ENCODE peak calls at places on chromosomes 6 and 20, in six cellular contexts. R, J, Y, M, C and S are unnamed samples.

GRCh38 chr6:65937982-65938381 is 231.0 kb upstream of the EYS start:
- DNase-seq in R (peak), J (no peak), Y (peak), M (no peak), C (no peak), S (no peak)

GRCh38 chr20:53938739-53939138 is 131.7 kb downstream of the BCAS1 start:
- DNase-seq in R (no peak), J (peak), Y (no peak), M (no peak), C (no peak), S (no peak)

GRCh38 chr20:63706027-63706695 is 1.6 kb downstream of the ARFRP1 start:
- DNase-seq in R (no peak), J (no peak), Y (no peak), M (no peak), C (no peak), S (no peak)

GRCh38 chr6:15628499-15629131 is 34.2 kb downstream of the DTNBP1 start:
- DNase-seq in R (peak), J (no peak), Y (no peak), M (peak), C (peak), S (no peak)

GRCh38 chr6:20916081-20916480 is 381.8 kb downstream of the CDKAL1 start:
- DNase-seq in R (peak), J (no peak), Y (peak), M (no peak), C (peak), S (no peak)

GRCh38 chr6:167759206-167759605 is 67.5 kb upstream of the AFDN start:
- DNase-seq in R (no peak), J (no peak), Y (no peak), M (no peak), C (no peak), S (no peak)

GRCh38 chr6:166441641-166442078 is 58.9 kb upstream of the MPC1 start:
- DNase-seq in R (no peak), J (no peak), Y (no peak), M (no peak), C (no peak), S (no peak)

GRCh38 chr6:127855542-127856159 is 45.2 kb downstream of the THEMIS start:
- DNase-seq in R (no peak), J (no peak), Y (peak), M (peak), C (peak), S (peak)

GRCh38 chr6:56024931-56025330 is 149.5 kb upstream of the BMP5 start:
- DNase-seq in R (no peak), J (no peak), Y (no peak), M (no peak), C (no peak), S (no peak)

GRCh38 chr6:30091577-30092381 is 16.2 kb upstream of the RNF39 start:
- DNase-seq in R (peak), J (no peak), Y (no peak), M (no peak), C (peak), S (no peak)

GRCh38 chr6:99146716-99147115 is 199.0 kb upstream of the FBXL4 start:
- DNase-seq in R (no peak), J (no peak), Y (no peak), M (no peak), C (no peak), S (no peak)

GRCh38 chr6:6843057-6843627 is 254.6 kb downstream of the LY86 start:
- DNase-seq in R (no peak), J (no peak), Y (no peak), M (no peak), C (peak), S (no peak)

GRCh38 chr6:16361861-16362260 is 123.5 kb downstream of the GMPR start:
- DNase-seq in R (no peak), J (no peak), Y (no peak), M (no peak), C (no peak), S (no peak)

GRCh38 chr20:18225652-18226051 is 62.7 kb upstream of the ZNF133 start:
- DNase-seq in R (no peak), J (no peak), Y (no peak), M (no peak), C (no peak), S (no peak)

GRCh38 chr20:62132421-62132820 is 10.1 kb downstream of the LSM14B start:
- DNase-seq in R (no peak), J (no peak), Y (no peak), M (no peak), C (no peak), S (no peak)

GRCh38 chr6:110334425-110335158 is 23.6 kb downstream of the METTL24 start:
- DNase-seq in R (no peak), J (no peak), Y (no peak), M (no peak), C (no peak), S (no peak)

GRCh38 chr6:44563397-44563796 is 175.9 kb downstream of the CDC5L start:
- DNase-seq in R (peak), J (no peak), Y (no peak), M (no peak), C (no peak), S (no peak)

GRCh38 chr20:38000293-38000692 is 33.0 kb downstream of the TTI1 start:
- DNase-seq in R (no peak), J (no peak), Y (no peak), M (no peak), C (no peak), S (no peak)

GRCh38 chr6:56954389-56955170 is at the start of gene BEND6:
- DNase-seq in R (peak), J (peak), Y (peak), M (no peak), C (peak), S (no peak)

GRCh38 chr20:24737212-24737850 is 211.7 kb upstream of the CST7 start:
- DNase-seq in R (no peak), J (no peak), Y (no peak), M (no peak), C (no peak), S (no peak)

GRCh38 chr20:31704225-31705119 is 18.2 kb downstream of the BCL2L1 start:
- DNase-seq in R (no peak), J (no peak), Y (no peak), M (no peak), C (peak), S (peak)

GRCh38 chr6:164455835-164456234 is 853.6 kb downstream of the C6orf118 start:
- DNase-seq in R (no peak), J (no peak), Y (no peak), M (no peak), C (no peak), S (no peak)

GRCh38 chr20:16542477-16542876 is 30.8 kb downstream of the KIF16B start:
- DNase-seq in R (no peak), J (no peak), Y (no peak), M (no peak), C (no peak), S (no peak)

GRCh38 chr6:63496388-63496804 is 75.9 kb upstream of the LOC128125822 start:
- DNase-seq in R (no peak), J (no peak), Y (no peak), M (no peak), C (no peak), S (no peak)

GRCh38 chr6:147285087-147285855 is 81.1 kb downstream of the STXBP5 start:
- DNase-seq in R (no peak), J (peak), Y (peak), M (no peak), C (peak), S (peak)

GRCh38 chr6:105810105-105810921 is 275.8 kb upstream of the PRDM1 start:
- DNase-seq in R (peak), J (no peak), Y (peak), M (peak), C (peak), S (no peak)

GRCh38 chr6:31922942-31923341 is 4.6 kb upstream of the C2 start:
- DNase-seq in R (no peak), J (peak), Y (no peak), M (no peak), C (no peak), S (no peak)

GRCh38 chr6:163249651-163250101 is 164.8 kb upstream of the QKI start:
- DNase-seq in R (no peak), J (no peak), Y (no peak), M (no peak), C (peak), S (no peak)

GRCh38 chr6:109623288-109623687 is 67.7 kb downstream of the AK9 start:
- DNase-seq in R (no peak), J (no peak), Y (no peak), M (no peak), C (no peak), S (no peak)

GRCh38 chr6:96975848-96976247 is 51.3 kb downstream of the KLHL32 start:
- DNase-seq in R (no peak), J (no peak), Y (no peak), M (no peak), C (no peak), S (no peak)

GRCh38 chr6:14068133-14068532 is 49.4 kb upstream of the CD83 start:
- DNase-seq in R (peak), J (no peak), Y (no peak), M (no peak), C (peak), S (no peak)

GRCh38 chr20:408843-409696 is 971 bp downstream of the RBCK1 start:
- DNase-seq in R (no peak), J (peak), Y (no peak), M (no peak), C (no peak), S (no peak)